ENCODE peak calls at places on chromosome 6, in nine cellular contexts. K is tibial nerve, L is transverse colon, M is lower leg skin, E is Panc1, U is HepG2, P is WTC11, Z is AG04449, A is uterus. D is an unnamed sample.

GRCh38 chr6:3741477-3741871 is 10.0 kb downstream of the PXDC1 start:
- DNase-seq in K (no peak), L (peak; percentile 8), M (no peak), E (no peak), U (no peak), P (no peak), Z (no peak), A (no peak), D (no peak)

GRCh38 chr6:116064626-116065025 is 3.9 kb upstream of the FRK start:
- DNase-seq in K (no peak), L (no peak), M (no peak), E (no peak), U (no peak), P (no peak), Z (no peak), A (no peak), D (no peak)

GRCh38 chr6:30880563-30881252 is 3.6 kb upstream of the DDR1 start:
- DNase-seq in K (no peak), L (no peak), M (no peak), E (no peak), U (no peak), P (peak; percentile 77), Z (no peak), A (no peak), D (no peak)

GRCh38 chr6:132797975-132798819 is at the start of gene SLC18B1:
- DNase-seq in K (peak; percentile 26), L (peak; percentile 68), M (peak; percentile 41), E (no peak), U (peak; percentile 36), P (peak; percentile 75), Z (no peak), A (peak; percentile 51), D (peak; percentile 27)

GRCh38 chr6:5213851-5214507 is 46.8 kb downstream of the LYRM4 start:
- DNase-seq in K (no peak), L (no peak), M (no peak), E (no peak), U (no peak), P (no peak), Z (peak; percentile 31), A (no peak), D (no peak)

GRCh38 chr6:107712523-107713213 is 111.4 kb downstream of the SCML4 start:
- DNase-seq in K (no peak), L (no peak), M (no peak), E (no peak), U (no peak), P (no peak), Z (no peak), A (peak; percentile 41), D (no peak)

GRCh38 chr6:130037207-130037811 is 18.9 kb downstream of the L3MBTL3 start:
- DNase-seq in K (no peak), L (no peak), M (no peak), E (no peak), U (no peak), P (no peak), Z (no peak), A (no peak), D (no peak)

GRCh38 chr6:149060300-149060984 is 257.1 kb upstream of the TAB2 start:
- DNase-seq in K (no peak), L (peak; percentile 64), M (no peak), E (no peak), U (peak; percentile 20), P (no peak), Z (no peak), A (no peak), D (no peak)

GRCh38 chr6:12950879-12951814 is 234.6 kb downstream of the PHACTR1 start:
- DNase-seq in K (no peak), L (no peak), M (no peak), E (no peak), U (no peak), P (no peak), Z (no peak), A (no peak), D (no peak)

GRCh38 chr6:138372711-138373463 is 4.8 kb upstream of the SMIM28 start:
- DNase-seq in K (no peak), L (no peak), M (no peak), E (no peak), U (no peak), P (no peak), Z (no peak), A (no peak), D (no peak)

GRCh38 chr6:163352011-163352685 is 62.4 kb upstream of the QKI start:
- DNase-seq in K (no peak), L (no peak), M (no peak), E (no peak), U (no peak), P (no peak), Z (no peak), A (no peak), D (no peak)

GRCh38 chr6:135179920-135180457 is 1.1 kb upstream of the MYB start:
- DNase-seq in K (no peak), L (no peak), M (no peak), E (no peak), U (no peak), P (no peak), Z (no peak), A (no peak), D (no peak)

GRCh38 chr6:105068407-105068806 is 111.4 kb downstream of the POPDC3 start:
- DNase-seq in K (no peak), L (no peak), M (no peak), E (no peak), U (peak; percentile 28), P (no peak), Z (no peak), A (no peak), D (no peak)

GRCh38 chr6:166008441-166009369 is 158.9 kb downstream of the TBXT start:
- DNase-seq in K (no peak), L (no peak), M (no peak), E (no peak), U (no peak), P (peak; percentile 50), Z (no peak), A (peak; percentile 42), D (no peak)

GRCh38 chr6:11324453-11325023 is 92.1 kb upstream of the NEDD9 start:
- DNase-seq in K (no peak), L (no peak), M (no peak), E (no peak), U (no peak), P (no peak), Z (no peak), A (no peak), D (no peak)

GRCh38 chr6:32954983-32955802 is 2.3 kb upstream of the HLA-DMA start:
- DNase-seq in K (no peak), L (peak; percentile 42), M (no peak), E (no peak), U (peak; percentile 39), P (peak; percentile 53), Z (no peak), A (no peak), D (no peak)
- TF ChIP-seq CTCF in K (no peak), L (peak; percentile 25), M (no peak), E (peak; percentile 58), U (peak; percentile 44), P (no peak), Z (peak; percentile 14), A (no peak), D (no peak)

GRCh38 chr6:111483736-111484654 is 977 bp upstream of the REV3L start:
- DNase-seq in K (peak; percentile 94), L (peak; percentile 92), M (peak; percentile 95), E (peak; percentile 83), U (peak; percentile 94), P (peak; percentile 79), Z (peak; percentile 96), A (peak; percentile 94), D (peak; percentile 84)
- TF ChIP-seq CTCF in K (no peak), L (no peak), M (no peak), E (no peak), U (peak; percentile 27), P (no peak), Z (no peak), A (no peak), D (no peak)

GRCh38 chr6:126380072-126380583 is 40.2 kb downstream of the CENPW start:
- DNase-seq in K (no peak), L (peak; percentile 37), M (no peak), E (no peak), U (peak; percentile 78), P (no peak), Z (no peak), A (no peak), D (no peak)
- TF ChIP-seq CTCF in K (no peak), L (no peak), M (no peak), E (no peak), U (no peak), P (no peak), Z (no peak), A (no peak), D (no peak)

GRCh38 chr6:100226811-100227210 is 232.8 kb upstream of the MCHR2 start:
- DNase-seq in K (no peak), L (no peak), M (no peak), E (no peak), U (no peak), P (no peak), Z (no peak), A (no peak), D (no peak)

GRCh38 chr6:100230976-100231316 is 233.8 kb downstream of the SIM1 start:
- DNase-seq in K (no peak), L (no peak), M (no peak), E (no peak), U (no peak), P (no peak), Z (no peak), A (no peak), D (no peak)

GRCh38 chr6:100229512-100229911 is 235.2 kb downstream of the SIM1 start:
- DNase-seq in K (no peak), L (no peak), M (no peak), E (no peak), U (no peak), P (no peak), Z (no peak), A (no peak), D (no peak)

GRCh38 chr6:100230115-100230975 is 234.4 kb downstream of the SIM1 start:
- DNase-seq in K (no peak), L (no peak), M (no peak), E (no peak), U (no peak), P (no peak), Z (no peak), A (no peak), D (no peak)

DNA sequence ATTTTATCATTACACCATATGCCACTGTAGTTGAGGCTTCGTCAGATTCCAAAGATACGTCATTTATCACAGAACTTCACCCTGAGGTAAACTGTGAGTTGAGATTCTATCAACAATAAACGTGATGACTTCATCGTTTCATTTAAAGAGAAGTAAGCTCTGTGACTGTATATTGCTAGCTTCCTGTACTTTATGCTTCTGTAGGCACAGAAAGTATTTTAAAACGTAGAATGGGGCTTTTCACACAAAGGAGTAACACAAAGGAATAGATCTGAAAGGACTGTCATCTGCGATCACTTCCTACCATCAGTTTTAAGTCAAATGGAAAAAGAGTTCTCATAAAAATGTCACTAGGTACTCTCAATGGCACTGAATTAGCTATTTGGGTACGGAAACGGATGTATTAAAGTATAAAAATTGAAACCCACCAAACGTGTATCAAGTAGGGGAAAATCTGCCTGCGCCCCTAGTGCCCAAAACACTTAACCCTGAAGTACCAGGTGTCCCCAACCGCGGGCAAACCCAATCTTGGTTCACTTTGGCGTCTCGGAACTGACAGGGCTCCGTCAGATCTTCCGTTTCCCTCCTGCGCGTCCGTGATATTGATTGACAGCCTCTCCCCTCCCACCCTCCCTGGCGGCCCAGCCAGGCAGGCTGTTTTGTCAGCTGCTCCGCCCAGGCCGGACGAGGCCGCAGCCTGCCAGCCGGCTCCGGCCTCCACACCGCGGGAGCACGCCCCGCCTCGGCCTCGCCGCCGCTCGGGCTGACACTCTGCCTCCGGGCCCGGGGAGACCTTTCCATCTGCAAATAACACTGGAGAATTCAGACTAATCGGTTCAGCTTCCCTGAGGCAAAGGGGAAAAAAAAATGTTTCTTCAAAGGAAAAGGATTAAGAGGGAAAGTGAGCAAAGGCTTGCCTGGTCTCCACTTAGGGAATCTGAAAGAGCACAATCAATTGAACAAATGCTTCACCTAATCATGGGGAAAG is 234.7 kb upstream of the MCHR2 start:
- DNase-seq in K (peak; percentile 31), L (peak; percentile 77), M (peak; percentile 36), E (peak; percentile 51), U (peak; percentile 54), P (peak; percentile 81), Z (no peak), A (peak; percentile 20), D (no peak)
- TF ChIP-seq CTCF in K (peak; percentile 12), L (no peak), M (no peak), E (peak; percentile 8), U (no peak), P (no peak), Z (peak; percentile 4), A (no peak), D (no peak)

D was measured in omental fat pad.